ENCODE peak calls at places on chromosomes 6 and 20, in eight cellular contexts. Y is upper lobe of right lung, X is kidney, T is DND-41, J is lower lobe of right lung, O is hepatocyte, U is heart left ventricle, E is SK-N-SH. B is an unnamed sample.

GRCh38 chr6:156890627-156891300 is 113.6 kb downstream of the ARID1B start:
- DNase-seq in Y (no peak), X (no peak), T (no peak), J (no peak), O (no peak), U (no peak), E (no peak), B (no peak)

GRCh38 chr20:137668-138131 is 4.7 kb upstream of the DEFB126 start:
- DNase-seq in Y (no peak), X (no peak), T (peak; percentile 36), J (no peak), O (no peak), U (no peak), E (peak; percentile 36), B (no peak)

GRCh38 chr6:56458324-56458884 is 184.3 kb downstream of the DST start:
- DNase-seq in Y (no peak), X (no peak), T (no peak), J (no peak), O (no peak), U (no peak), E (no peak), B (no peak)

GRCh38 chr20:46056027-46056833 is 27.2 kb downstream of the SLC12A5 start:
- DNase-seq in Y (no peak), X (no peak), T (no peak), J (no peak), O (no peak), U (no peak), E (no peak), B (no peak)

GRCh38 chr20:49666906-49667305 is 46.8 kb downstream of the B4GALT5 start:
- DNase-seq in Y (no peak), X (no peak), T (no peak), J (no peak), O (no peak), U (no peak), E (no peak), B (no peak)

GRCh38 chr6:78808356-78808891 is 58.9 kb upstream of the IRAK1BP1 start:
- DNase-seq in Y (no peak), X (peak; percentile 39), T (no peak), J (no peak), O (no peak), U (no peak), E (no peak), B (no peak)

GRCh38 chr6:89992818-89993217 is 98.5 kb downstream of the GJA10 start:
- DNase-seq in Y (no peak), X (no peak), T (no peak), J (no peak), O (no peak), U (no peak), E (no peak), B (no peak)

GRCh38 chr20:44861547-44862006 is 23.9 kb upstream of the YWHAB start:
- DNase-seq in Y (no peak), X (no peak), T (no peak), J (no peak), O (no peak), U (no peak), E (no peak), B (no peak)

GRCh38 chr6:152905551-152906299 is 77.1 kb downstream of the FBXO5 start:
- DNase-seq in Y (no peak), X (no peak), T (no peak), J (no peak), O (no peak), U (no peak), E (no peak), B (no peak)

GRCh38 chr6:41442800-41443501 is 103.2 kb upstream of the FOXP4 start:
- DNase-seq in Y (no peak), X (peak; percentile 95), T (no peak), J (peak; percentile 58), O (peak; percentile 77), U (peak; percentile 44), E (peak; percentile 69), B (peak; percentile 50)

GRCh38 chr6:68634503-68635411 is at the start of gene ADGRB3:
- DNase-seq in Y (peak; percentile 83), X (peak; percentile 85), T (no peak), J (peak; percentile 74), O (peak; percentile 92), U (peak; percentile 85), E (peak; percentile 93), B (peak; percentile 86)

GRCh38 chr6:96235927-96236326 is 220.2 kb downstream of the FUT9 start:
- DNase-seq in Y (no peak), X (no peak), T (no peak), J (no peak), O (no peak), U (no peak), E (no peak), B (no peak)

GRCh38 chr6:45706319-45706718 is 309.3 kb downstream of the CLIC5 start:
- DNase-seq in Y (no peak), X (no peak), T (no peak), J (no peak), O (no peak), U (no peak), E (no peak), B (no peak)

GRCh38 chr20:16759161-16759523 is 11.0 kb downstream of the OTOR start:
- DNase-seq in Y (no peak), X (no peak), T (no peak), J (no peak), O (no peak), U (no peak), E (no peak), B (no peak)

GRCh38 chr6:124795879-124796838 is 166.1 kb upstream of the RNF217 start:
- DNase-seq in Y (no peak), X (no peak), T (no peak), J (no peak), O (peak; percentile 30), U (no peak), E (no peak), B (peak; percentile 22)

GRCh38 chr6:145486306-145486705 is 249.0 kb downstream of the EPM2A start:
- DNase-seq in Y (no peak), X (no peak), T (no peak), J (no peak), O (no peak), U (no peak), E (no peak), B (no peak)

GRCh38 chr6:143099647-143100046 is 39.0 kb downstream of the AIG1 start:
- DNase-seq in Y (no peak), X (no peak), T (no peak), J (no peak), O (no peak), U (no peak), E (no peak), B (no peak)

DNA sequence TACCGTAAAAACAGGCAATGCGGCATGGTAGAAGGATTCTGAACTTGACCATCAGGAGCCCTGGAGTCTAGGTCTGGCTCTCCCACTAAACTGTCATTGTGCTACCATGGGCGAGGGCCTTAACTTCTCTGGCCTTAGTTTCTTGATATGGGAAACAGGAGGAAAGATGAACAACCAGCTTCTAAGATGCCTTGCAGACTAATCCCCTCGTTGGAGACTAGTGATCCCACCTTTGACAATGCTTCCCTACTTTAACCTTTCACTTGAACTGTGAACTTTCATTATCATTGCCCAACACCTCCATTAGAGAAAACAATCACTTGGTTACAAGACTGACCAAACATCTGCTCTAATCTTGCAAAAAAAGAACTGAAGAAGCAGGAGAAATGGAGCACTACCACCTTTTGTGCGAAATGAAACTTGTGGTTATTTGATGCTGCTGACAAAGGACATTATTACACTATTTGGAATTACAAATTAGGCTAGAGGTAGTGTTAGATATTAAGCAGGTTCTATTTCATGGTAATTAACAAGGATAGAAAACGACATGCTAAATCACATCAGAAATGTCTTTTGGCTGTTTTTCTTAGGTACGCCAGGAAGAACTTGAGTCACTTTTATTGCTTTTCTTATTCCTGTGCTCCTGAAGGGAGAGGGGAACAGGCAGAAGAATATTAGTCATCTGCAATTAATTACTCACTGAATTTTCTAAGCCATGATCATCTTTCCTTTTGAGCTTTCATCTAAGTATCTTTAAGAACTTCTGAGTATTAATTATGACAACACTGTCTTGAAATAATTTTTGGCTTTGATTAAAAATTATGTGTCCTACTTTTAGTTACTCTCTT is 39.1 kb upstream of the ARHGAP18 start:
- DNase-seq in Y (no peak), X (no peak), T (no peak), J (no peak), O (no peak), U (no peak), E (no peak), B (no peak)
- H3K4me1 ChIP-seq in Y (peaks cover 31% of the 10 kb centered on the region), X (peaks cover 6% of the 10 kb centered on the region), T (peaks cover 36% of the 10 kb centered on the region), J (peaks cover 33% of the 10 kb centered on the region), O (peaks cover 13% of the 10 kb centered on the region), U (peaks cover 32% of the 10 kb centered on the region), E (no peaks in the 10 kb centered on the region), B (peaks cover 36% of the 10 kb centered on the region)

GRCh38 chr6:12064538-12064937 is 52.4 kb downstream of the HIVEP1 start:
- DNase-seq in Y (no peak), X (no peak), T (no peak), J (no peak), O (no peak), U (no peak), E (no peak), B (no peak)
- H3K4me3 ChIP-seq in Y (no peak overlapping the region), X (no peak overlapping the region), T (no peak overlapping the region), J (no peak overlapping the region), O (no peak overlapping the region), U (no peak overlapping the region), E (no peak overlapping the region), B (no peak overlapping the region)

DNA sequence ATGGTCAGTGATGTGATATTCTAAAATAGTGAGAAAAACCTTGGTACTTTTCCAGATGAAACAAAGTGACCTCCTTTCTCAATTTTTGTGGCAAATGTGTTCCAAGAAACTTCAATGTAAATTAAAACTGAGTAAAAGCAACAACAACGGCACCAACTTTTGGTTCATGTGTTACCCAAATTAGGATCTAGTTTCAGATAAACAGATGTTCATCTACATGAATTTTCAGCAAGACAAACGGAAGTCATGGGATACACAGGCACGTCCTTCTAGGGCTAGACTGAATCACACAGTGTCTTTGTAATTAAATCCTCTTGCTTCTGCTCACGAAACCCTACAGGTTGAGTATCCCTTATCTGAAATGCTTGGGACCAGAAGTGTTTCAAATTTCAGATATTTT is 915.2 kb downstream of the TFAP2A start:
- DNase-seq in Y (no peak), X (no peak), T (no peak), J (no peak), O (no peak), U (no peak), E (no peak), B (no peak)
- H3K9me3 ChIP-seq in Y (no peaks in the 10 kb centered on the region), X (no peaks in the 10 kb centered on the region), T (no peaks in the 10 kb centered on the region), J (no peaks in the 10 kb centered on the region), O (no peaks in the 10 kb centered on the region), U (no peaks in the 10 kb centered on the region), E (no peaks in the 10 kb centered on the region), B (peaks cover 7% of the 10 kb centered on the region)

DNA sequence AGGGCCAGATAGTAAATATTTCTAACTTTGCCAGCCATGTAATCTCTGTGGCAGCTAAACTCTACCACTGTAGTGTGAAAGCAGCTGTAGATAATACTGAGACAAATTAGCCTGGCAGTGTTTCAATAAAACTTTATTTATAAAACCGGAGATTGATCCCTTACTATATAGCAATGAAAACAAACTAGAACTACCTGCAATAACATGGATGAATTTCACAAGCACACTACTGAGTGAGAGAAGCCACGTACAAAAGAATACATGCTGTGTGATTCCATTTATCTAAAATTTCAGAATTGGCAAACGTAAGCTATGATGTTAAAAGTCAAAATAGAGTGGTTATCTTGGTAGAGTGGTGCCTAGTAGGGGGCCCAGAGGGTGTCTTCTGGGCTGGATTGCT is 198.7 kb upstream of the SGK1 start:
- DNase-seq in Y (no peak), X (no peak), T (no peak), J (no peak), O (no peak), U (no peak), E (no peak), B (no peak)
- H3K4me1 ChIP-seq in Y (peaks cover 40% of the 10 kb centered on the region), X (peaks cover 12% of the 10 kb centered on the region), T (peaks cover 20% of the 10 kb centered on the region), J (peaks cover 62% of the 10 kb centered on the region), O (peaks cover 12% of the 10 kb centered on the region), U (peaks cover 56% of the 10 kb centered on the region), E (peaks cover 14% of the 10 kb centered on the region), B (peaks cover 79% of the 10 kb centered on the region)

GRCh38 chr6:111792914-111793700 is 80.1 kb downstream of the FYN start:
- DNase-seq in Y (no peak), X (no peak), T (no peak), J (no peak), O (no peak), U (no peak), E (no peak), B (no peak)
- H3K4me3 ChIP-seq in Y (peak overlapping the region; percentile 23), X (no peak overlapping the region), T (no peak overlapping the region), J (peak overlapping the region; percentile 12), O (no peak overlapping the region), U (no peak overlapping the region), E (no peak overlapping the region), B (no peak overlapping the region)